ENCODE peak calls at places on chromosomes 3 and 15, in eight cellular contexts. O, G, F, D, K, Q, W and I are unnamed samples.

GRCh38 chr15:70875001-70875782 is 17.0 kb downstream of the THAP10 start:
- DNase-seq in O (no peak), G (no peak), F (peak; percentile 66), D (no peak), K (no peak), Q (no peak), W (no peak), I (no peak)

GRCh38 chr3:16587703-16588070 is 17.5 kb downstream of the DAZL start:
- DNase-seq in O (no peak), G (no peak), F (no peak), D (no peak), K (no peak), Q (no peak), W (no peak), I (no peak)

GRCh38 chr3:164459526-164460151 is 618.7 kb downstream of the SI start:
- DNase-seq in O (no peak), G (no peak), F (no peak), D (no peak), K (no peak), Q (no peak), W (no peak), I (no peak)

GRCh38 chr15:42675021-42675420 is 61.9 kb downstream of the CDAN1 start:
- DNase-seq in O (no peak), G (no peak), F (no peak), D (no peak), K (no peak), Q (no peak), W (no peak), I (no peak)

GRCh38 chr15:71275098-71275497 is 159.8 kb downstream of the THSD4 start:
- DNase-seq in O (no peak), G (no peak), F (peak; percentile 50), D (no peak), K (no peak), Q (no peak), W (no peak), I (peak; percentile 90)

GRCh38 chr15:99997112-99997651 is 263.9 kb upstream of the LYSMD4 start:
- DNase-seq in O (no peak), G (peak; percentile 8), F (no peak), D (no peak), K (no peak), Q (no peak), W (no peak), I (no peak)

GRCh38 chr15:64651573-64652260 is 123.7 kb downstream of the RBPMS2 start:
- DNase-seq in O (no peak), G (no peak), F (no peak), D (no peak), K (no peak), Q (no peak), W (no peak), I (no peak)

GRCh38 chr3:188497021-188497420 is 343.1 kb downstream of the LPP start:
- DNase-seq in O (no peak), G (no peak), F (no peak), D (no peak), K (no peak), Q (no peak), W (no peak), I (no peak)

GRCh38 chr15:50051811-50052419 is 67.1 kb downstream of the ATP8B4 start:
- DNase-seq in O (peak; percentile 40), G (peak; percentile 74), F (peak; percentile 54), D (peak; percentile 18), K (peak; percentile 18), Q (peak; percentile 10), W (no peak), I (peak; percentile 34)

GRCh38 chr3:8282541-8283165 is 219.0 kb upstream of the LMCD1 start:
- DNase-seq in O (no peak), G (no peak), F (no peak), D (no peak), K (no peak), Q (no peak), W (no peak), I (no peak)

GRCh38 chr3:93969443-93969842 is 4.3 kb downstream of the PROS1 start:
- DNase-seq in O (no peak), G (no peak), F (peak; percentile 14), D (no peak), K (no peak), Q (peak; percentile 10), W (no peak), I (no peak)

GRCh38 chr3:133574260-133574881 is 885 bp downstream of the CDV3 start:
- DNase-seq in O (no peak), G (peak; percentile 59), F (peak; percentile 79), D (no peak), K (no peak), Q (no peak), W (peak; percentile 76), I (no peak)

GRCh38 chr3:81437683-81438082 is 323.8 kb downstream of the GBE1 start:
- DNase-seq in O (no peak), G (no peak), F (no peak), D (no peak), K (no peak), Q (no peak), W (no peak), I (no peak)

GRCh38 chr3:184339016-184339415 is 1.6 kb downstream of the FAM131A start:
- DNase-seq in O (no peak), G (peak; percentile 34), F (no peak), D (no peak), K (no peak), Q (no peak), W (no peak), I (no peak)

GRCh38 chr15:85501574-85501973 is 121.2 kb downstream of the AKAP13 start:
- DNase-seq in O (no peak), G (no peak), F (no peak), D (no peak), K (no peak), Q (no peak), W (no peak), I (no peak)

GRCh38 chr3:62229908-62230307 is 143.4 kb downstream of the FEZF2 start:
- DNase-seq in O (no peak), G (no peak), F (no peak), D (no peak), K (peak; percentile 8), Q (no peak), W (no peak), I (no peak)

GRCh38 chr15:73941871-73942635 is 15.8 kb downstream of the LOXL1 start:
- DNase-seq in O (no peak), G (no peak), F (no peak), D (no peak), K (no peak), Q (no peak), W (no peak), I (no peak)

GRCh38 chr3:120678984-120679383 is 3.1 kb downstream of the HGD start:
- DNase-seq in O (no peak), G (no peak), F (no peak), D (no peak), K (no peak), Q (no peak), W (no peak), I (no peak)